ENCODE peak calls at places on chromosomes 5 and 9, in seven cellular contexts. M is NCI-H2029; V is hypothalamus; O is effector memory CD8-positive, alpha-beta T cell; B is HAP-1; T is CD4-positive, alpha-beta T cell; Y is fibroblast of the conjunctiva. J is an unnamed sample.

GRCh38 chr5:150342583-150342982 is 14.9 kb upstream of the TCOF1 start:
- DNase-seq in V (no peak), T (no peak), B (no peak), Y (no peak), O (no peak), M (no peak), J (no peak)

GRCh38 chr5:13930721-13931246 is 13.7 kb downstream of the DNAH5 start:
- DNase-seq in V (peak), B (no peak), Y (no peak), T (no peak), O (no peak), M (no peak), J (no peak)

GRCh38 chr5:43627028-43627427 is 24.0 kb downstream of the NNT start:
- DNase-seq in O (no peak), T (no peak), M (no peak), B (peak), V (no peak), Y (peak), J (no peak)

GRCh38 chr5:178225174-178225573 is 7.4 kb downstream of the PHYKPL start:
- DNase-seq in O (no peak), V (no peak), T (no peak), B (no peak), M (no peak), Y (no peak), J (no peak)

GRCh38 chr5:80364892-80365291 is 43.0 kb upstream of the ZFYVE16 start:
- DNase-seq in B (no peak), T (no peak), O (no peak), V (no peak), M (no peak), Y (no peak), J (no peak)

GRCh38 chr5:176692835-176693476 is 45.7 kb downstream of the TSPAN17 start:
- DNase-seq in T (no peak), M (peak), Y (no peak), B (no peak), V (no peak), O (no peak), J (no peak)

GRCh38 chr5:55188656-55189380 is 15.8 kb upstream of the CDC20B start:
- DNase-seq in O (no peak), Y (no peak), V (no peak), B (no peak), M (peak), T (no peak), J (no peak)

GRCh38 chr9:104269996-104270963 is 176.2 kb downstream of the SMC2 start:
- DNase-seq in T (no peak), M (no peak), V (no peak), Y (no peak), O (no peak), B (no peak), J (no peak)

GRCh38 chr9:15469862-15470261 is 40.9 kb downstream of the PSIP1 start:
- DNase-seq in M (no peak), Y (no peak), T (no peak), O (no peak), B (no peak), V (no peak), J (no peak)

GRCh38 chr5:72141440-72142271 is 34.4 kb downstream of the MAP1B start:
- DNase-seq in M (peak), Y (peak), B (peak), O (no peak), V (no peak), T (no peak), J (peak)

GRCh38 chr5:177132504-177133118 is 962 bp upstream of the NSD1 start:
- DNase-seq in M (no peak), T (no peak), B (no peak), V (peak), Y (no peak), O (no peak), J (no peak)

GRCh38 chr9:129052592-129052991 is 16.2 kb downstream of the MIGA2 start:
- DNase-seq in T (no peak), V (no peak), M (peak), O (no peak), B (no peak), Y (no peak), J (peak)

GRCh38 chr5:88686077-88686541 is 196.9 kb downstream of the MEF2C start:
- DNase-seq in Y (no peak), O (no peak), M (no peak), V (no peak), T (no peak), B (no peak), J (no peak)

GRCh38 chr9:14251146-14252071 is 62.5 kb downstream of the NFIB start:
- DNase-seq in V (peak), Y (peak), B (no peak), M (peak), O (no peak), T (no peak), J (peak)

GRCh38 chr5:177189965-177190364 is 56.4 kb downstream of the NSD1 start:
- DNase-seq in M (no peak), Y (no peak), B (no peak), O (no peak), V (no peak), T (no peak), J (no peak)

GRCh38 chr5:124963236-124963929 is 216.9 kb upstream of the ZNF608 start:
- DNase-seq in T (no peak), O (no peak), M (no peak), V (no peak), B (peak), Y (peak), J (peak)

GRCh38 chr5:95962785-95963184 is 1.1 kb upstream of the ELL2 start:
- DNase-seq in T (no peak), Y (no peak), O (no peak), V (no peak), B (no peak), M (no peak), J (no peak)

GRCh38 chr9:23215688-23216087 is 610.4 kb downstream of the ELAVL2 start:
- DNase-seq in V (no peak), O (no peak), T (no peak), M (no peak), Y (no peak), B (no peak), J (no peak)

GRCh38 chr9:95021166-95021886 is 294.8 kb downstream of the AOPEP start:
- DNase-seq in Y (no peak), M (no peak), O (no peak), V (no peak), T (no peak), B (no peak), J (no peak)

J was measured in right cardiac atrium.